ENCODE peak calls at places on chromosomes 12 and 14, in ten cellular contexts. One of them, this sample, is unnamed.

GRCh38 chr12:6944381-6945186 is 762 bp downstream of the C12orf57 start:
- DNase-seq in lower leg skin: peak; percentile 93
- DNase-seq in putamen: peak; percentile 91
- DNase-seq in ecto neural progenitor cell: peak; percentile 96
- DNase-seq in stimulated activated effector memory CD8-positive, alpha-beta T cell treated with anti-CD3 and anti-CD28 coated beads, Interleukin-12 subunit alpha, Interleukin-12 subunit beta, amount 100 ng/mL, for 72 hours: peak; percentile 76
- DNase-seq in A549: peak; percentile 97
- DNase-seq in NCI-H1105: peak; percentile 95
- DNase-seq in cardiac muscle cell: peak; percentile 95
- DNase-seq in Kasumi-1: peak; percentile 65
- DNase-seq in NCI-H748 treated with DMSO at 0.1 percent for 48 hours: peak; percentile 83
- DNase-seq in this sample: peak; percentile 83

GRCh38 chr12:12216349-12217017 is 50.4 kb downstream of the LRP6 start:
- DNase-seq in lower leg skin: no peak
- DNase-seq in putamen: no peak
- DNase-seq in ecto neural progenitor cell: no peak
- DNase-seq in stimulated activated effector memory CD8-positive, alpha-beta T cell treated with anti-CD3 and anti-CD28 coated beads, Interleukin-12 subunit alpha, Interleukin-12 subunit beta, amount 100 ng/mL, for 72 hours: no peak
- DNase-seq in A549: peak; percentile 92
- DNase-seq in NCI-H1105: no peak
- DNase-seq in cardiac muscle cell: no peak
- DNase-seq in Kasumi-1: peak; percentile 37
- DNase-seq in NCI-H748 treated with DMSO at 0.1 percent for 48 hours: no peak
- DNase-seq in this sample: no peak

GRCh38 chr12:25994252-25994651 is 35.8 kb downstream of the RASSF8 start:
- DNase-seq in lower leg skin: no peak
- DNase-seq in putamen: no peak
- DNase-seq in ecto neural progenitor cell: no peak
- DNase-seq in stimulated activated effector memory CD8-positive, alpha-beta T cell treated with anti-CD3 and anti-CD28 coated beads, Interleukin-12 subunit alpha, Interleukin-12 subunit beta, amount 100 ng/mL, for 72 hours: no peak
- DNase-seq in A549: no peak
- DNase-seq in NCI-H1105: no peak
- DNase-seq in cardiac muscle cell: no peak
- DNase-seq in Kasumi-1: no peak
- DNase-seq in NCI-H748 treated with DMSO at 0.1 percent for 48 hours: no peak
- DNase-seq in this sample: no peak

GRCh38 chr14:32728957-32729356 is 209.7 kb upstream of the NPAS3 start:
- DNase-seq in lower leg skin: no peak
- DNase-seq in putamen: no peak
- DNase-seq in ecto neural progenitor cell: no peak
- DNase-seq in stimulated activated effector memory CD8-positive, alpha-beta T cell treated with anti-CD3 and anti-CD28 coated beads, Interleukin-12 subunit alpha, Interleukin-12 subunit beta, amount 100 ng/mL, for 72 hours: no peak
- DNase-seq in A549: no peak
- DNase-seq in NCI-H1105: no peak
- DNase-seq in cardiac muscle cell: no peak
- DNase-seq in Kasumi-1: no peak
- DNase-seq in NCI-H748 treated with DMSO at 0.1 percent for 48 hours: peak; percentile 51
- DNase-seq in this sample: no peak

GRCh38 chr12:132354982-132355680 is 25.7 kb upstream of the GALNT9 start:
- DNase-seq in lower leg skin: no peak
- DNase-seq in putamen: no peak
- DNase-seq in ecto neural progenitor cell: no peak
- DNase-seq in stimulated activated effector memory CD8-positive, alpha-beta T cell treated with anti-CD3 and anti-CD28 coated beads, Interleukin-12 subunit alpha, Interleukin-12 subunit beta, amount 100 ng/mL, for 72 hours: no peak
- DNase-seq in A549: no peak
- DNase-seq in NCI-H1105: no peak
- DNase-seq in cardiac muscle cell: no peak
- DNase-seq in Kasumi-1: no peak
- DNase-seq in NCI-H748 treated with DMSO at 0.1 percent for 48 hours: no peak
- DNase-seq in this sample: no peak

GRCh38 chr12:101935769-101936741 is 58.7 kb downstream of the DRAM1 start:
- DNase-seq in lower leg skin: peak; percentile 73
- DNase-seq in putamen: no peak
- DNase-seq in ecto neural progenitor cell: no peak
- DNase-seq in stimulated activated effector memory CD8-positive, alpha-beta T cell treated with anti-CD3 and anti-CD28 coated beads, Interleukin-12 subunit alpha, Interleukin-12 subunit beta, amount 100 ng/mL, for 72 hours: peak; percentile 12
- DNase-seq in A549: no peak
- DNase-seq in NCI-H1105: no peak
- DNase-seq in cardiac muscle cell: peak; percentile 10
- DNase-seq in Kasumi-1: no peak
- DNase-seq in NCI-H748 treated with DMSO at 0.1 percent for 48 hours: no peak
- DNase-seq in this sample: no peak

GRCh38 chr12:121719926-121720414 is 7.4 kb downstream of the TMEM120B start:
- DNase-seq in lower leg skin: no peak
- DNase-seq in putamen: peak; percentile 87
- DNase-seq in ecto neural progenitor cell: no peak
- DNase-seq in stimulated activated effector memory CD8-positive, alpha-beta T cell treated with anti-CD3 and anti-CD28 coated beads, Interleukin-12 subunit alpha, Interleukin-12 subunit beta, amount 100 ng/mL, for 72 hours: no peak
- DNase-seq in A549: peak; percentile 66
- DNase-seq in NCI-H1105: no peak
- DNase-seq in cardiac muscle cell: no peak
- DNase-seq in Kasumi-1: no peak
- DNase-seq in NCI-H748 treated with DMSO at 0.1 percent for 48 hours: no peak
- DNase-seq in this sample: no peak

GRCh38 chr12:132023658-132024057 is 73.9 kb downstream of the EP400 start:
- DNase-seq in lower leg skin: no peak
- DNase-seq in putamen: no peak
- DNase-seq in ecto neural progenitor cell: no peak
- DNase-seq in stimulated activated effector memory CD8-positive, alpha-beta T cell treated with anti-CD3 and anti-CD28 coated beads, Interleukin-12 subunit alpha, Interleukin-12 subunit beta, amount 100 ng/mL, for 72 hours: no peak
- DNase-seq in A549: no peak
- DNase-seq in NCI-H1105: no peak
- DNase-seq in cardiac muscle cell: no peak
- DNase-seq in Kasumi-1: no peak
- DNase-seq in NCI-H748 treated with DMSO at 0.1 percent for 48 hours: no peak
- DNase-seq in this sample: no peak

GRCh38 chr12:109433618-109434017 is 43.5 kb downstream of the KCTD10 start:
- DNase-seq in lower leg skin: no peak
- DNase-seq in putamen: no peak
- DNase-seq in ecto neural progenitor cell: peak; percentile 64
- DNase-seq in stimulated activated effector memory CD8-positive, alpha-beta T cell treated with anti-CD3 and anti-CD28 coated beads, Interleukin-12 subunit alpha, Interleukin-12 subunit beta, amount 100 ng/mL, for 72 hours: no peak
- DNase-seq in A549: no peak
- DNase-seq in NCI-H1105: no peak
- DNase-seq in cardiac muscle cell: peak; percentile 30
- DNase-seq in Kasumi-1: peak; percentile 2
- DNase-seq in NCI-H748 treated with DMSO at 0.1 percent for 48 hours: no peak
- DNase-seq in this sample: no peak

GRCh38 chr12:4116251-4117111 is 157.1 kb upstream of the CCND2 start:
- DNase-seq in lower leg skin: no peak
- DNase-seq in putamen: no peak
- DNase-seq in ecto neural progenitor cell: no peak
- DNase-seq in stimulated activated effector memory CD8-positive, alpha-beta T cell treated with anti-CD3 and anti-CD28 coated beads, Interleukin-12 subunit alpha, Interleukin-12 subunit beta, amount 100 ng/mL, for 72 hours: no peak
- DNase-seq in A549: no peak
- DNase-seq in NCI-H1105: no peak
- DNase-seq in cardiac muscle cell: no peak
- DNase-seq in Kasumi-1: peak; percentile 5
- DNase-seq in NCI-H748 treated with DMSO at 0.1 percent for 48 hours: no peak
- DNase-seq in this sample: no peak